ENCODE peak calls at places on chromosome 14, in ten cellular contexts. M, C, H, K, V, Z, B, I, L and S are unnamed samples.

GRCh38 chr14:51652168-51653095 is 722 bp downstream of the FRMD6 start:
- DNase-seq in C (peak; percentile 45), B (peak; percentile 35), V (no peak), K (no peak), M (no peak), Z (no peak), L (no peak), H (peak; percentile 38), I (no peak), S (peak; percentile 39)

GRCh38 chr14:77044776-77045569 is 16.5 kb upstream of the IRF2BPL start:
- DNase-seq in V (no peak), L (no peak), M (no peak), C (no peak), B (peak; percentile 62), I (no peak), Z (no peak), H (no peak), K (no peak), S (no peak)

GRCh38 chr14:73253721-73254120 is 16.4 kb downstream of the PAPLN start:
- DNase-seq in K (no peak), Z (no peak), I (no peak), M (no peak), H (no peak), B (no peak), V (no peak), L (no peak), C (no peak), S (no peak)

GRCh38 chr14:34930591-34931069 is 52.2 kb upstream of the SRP54 start:
- DNase-seq in V (no peak), H (no peak), L (no peak), I (no peak), M (no peak), B (no peak), C (no peak), Z (no peak), K (no peak), S (no peak)

GRCh38 chr14:49861581-49861922 is 9.0 kb upstream of the NEMF start:
- DNase-seq in B (peak; percentile 73), C (peak; percentile 58), H (peak; percentile 53), I (peak; percentile 79), K (peak; percentile 13), V (peak; percentile 91), M (peak; percentile 85), L (peak; percentile 80), Z (peak; percentile 83), S (peak; percentile 45)

GRCh38 chr14:78902010-78902623 is 731.9 kb downstream of the NRXN3 start:
- DNase-seq in V (peak; percentile 74), L (peak; percentile 57), B (peak; percentile 15), Z (peak; percentile 20), C (peak; percentile 14), M (no peak), K (no peak), I (no peak), H (peak; percentile 31), S (peak; percentile 69)

GRCh38 chr14:95270203-95270602 is 49.5 kb downstream of the CLMN start:
- DNase-seq in M (no peak), K (no peak), C (no peak), V (no peak), L (no peak), I (no peak), B (no peak), Z (no peak), H (no peak), S (no peak)

GRCh38 chr14:89165189-89165809 is 251.7 kb downstream of the FOXN3 start:
- DNase-seq in H (no peak), V (no peak), Z (no peak), B (no peak), M (no peak), L (no peak), K (no peak), C (no peak), I (no peak), S (no peak)

GRCh38 chr14:67618617-67619063 is 1.1 kb upstream of the ARG2 start:
- DNase-seq in I (no peak), L (peak; percentile 90), K (no peak), B (no peak), Z (peak; percentile 43), H (no peak), V (peak; percentile 75), C (no peak), M (no peak), S (no peak)

GRCh38 chr14:94489336-94489735 is 13.3 kb upstream of the SERPINA9 start:
- DNase-seq in Z (no peak), K (no peak), B (no peak), H (no peak), V (no peak), I (no peak), M (no peak), C (no peak), L (no peak), S (no peak)

GRCh38 chr14:76463105-76463504 is 87.2 kb downstream of the ESRRB start:
- DNase-seq in K (no peak), L (no peak), B (no peak), I (no peak), C (no peak), H (no peak), M (no peak), V (no peak), Z (no peak), S (no peak)

GRCh38 chr14:61891251-61891650 is 129.0 kb downstream of the SNAPC1 start:
- DNase-seq in K (no peak), M (no peak), B (no peak), H (no peak), C (no peak), V (no peak), L (no peak), I (no peak), Z (no peak), S (no peak)

GRCh38 chr14:66076166-66076565 is 410.0 kb upstream of the CCDC196 start:
- DNase-seq in Z (no peak), M (no peak), V (no peak), B (no peak), H (no peak), K (no peak), L (no peak), C (no peak), I (no peak), S (no peak)

GRCh38 chr14:22623047-22623446 is 21.1 kb downstream of the OR6J1 start:
- DNase-seq in M (no peak), L (no peak), K (no peak), H (no peak), Z (no peak), V (no peak), B (no peak), C (no peak), I (no peak), S (no peak)

DNA sequence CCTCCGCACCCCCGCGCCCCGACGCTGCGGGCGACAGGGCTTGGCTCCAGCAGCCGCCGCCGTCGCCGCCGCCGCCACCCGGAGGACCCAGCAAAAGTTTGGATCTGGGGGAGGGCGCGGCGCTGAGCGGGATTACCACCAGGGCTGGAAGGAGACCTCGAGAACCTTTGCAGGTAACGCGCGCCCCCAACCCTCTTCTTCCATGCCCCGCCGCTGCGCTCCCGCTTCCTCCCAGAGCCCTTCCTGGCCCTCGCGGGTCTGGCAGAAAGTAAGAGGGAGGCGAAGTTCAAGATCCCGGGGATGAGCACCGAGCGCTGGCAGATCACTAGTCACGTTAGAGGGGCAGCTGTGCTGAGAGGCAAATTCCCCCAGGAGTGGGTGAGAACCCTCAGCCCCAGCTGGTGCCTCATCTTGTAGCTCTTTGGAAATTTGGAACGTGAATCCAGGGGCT is 3.9 kb downstream of the FLRT2 start:
- DNase-seq in L (peak; percentile 56), K (no peak), I (no peak), V (peak; percentile 54), Z (no peak), H (no peak), C (peak; percentile 32), M (no peak), B (no peak), S (no peak)
- H3K27ac ChIP-seq in L (peak overlapping the region; percentile 90), K (no peak overlapping the region), I (peak overlapping the region; percentile 76), V (no peak overlapping the region), Z (no peak overlapping the region), H (peak overlapping the region; percentile 71), C (peak overlapping the region; percentile 91), M (peak overlapping the region; percentile 86), B (peak overlapping the region; percentile 48), S (peak overlapping the region; percentile 93)

DNA sequence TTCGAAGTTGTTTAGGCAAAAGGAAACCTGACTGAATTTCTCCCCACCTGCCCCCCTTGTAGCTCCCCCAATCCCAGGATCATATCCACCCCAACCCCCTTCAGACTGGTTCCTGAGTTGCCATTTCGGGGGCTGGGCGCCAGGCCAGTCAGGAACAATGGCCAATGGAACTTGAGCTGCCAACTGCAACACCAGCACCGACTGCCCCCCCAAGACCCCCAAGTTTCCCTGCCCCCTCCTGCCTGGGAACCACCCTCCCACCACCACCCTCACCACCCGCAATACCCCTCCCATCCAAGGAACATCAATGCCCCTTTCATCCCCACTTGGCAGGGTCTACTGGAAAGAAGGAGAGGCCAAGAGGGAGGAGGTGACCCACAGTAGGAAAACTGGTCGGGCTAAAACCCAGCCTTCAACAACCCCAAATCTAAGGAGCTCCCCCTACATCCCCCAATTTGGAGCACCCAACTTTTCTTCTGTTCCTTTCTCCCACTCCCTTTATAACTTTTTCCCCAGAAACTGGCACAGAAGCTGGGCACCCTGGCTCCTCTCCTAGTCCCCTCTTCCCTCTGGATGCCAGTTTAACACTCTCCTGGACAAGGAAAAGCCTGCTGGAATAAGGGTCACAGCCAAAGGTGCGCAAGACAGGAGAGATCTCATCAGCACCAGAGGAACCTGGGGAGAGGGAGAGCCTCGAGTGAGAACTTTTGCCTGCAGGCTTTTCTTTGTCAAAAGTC is 1.6 kb upstream of the NDRG2 start:
- DNase-seq in Z (no peak), K (no peak), L (no peak), V (no peak), I (peak; percentile 70), H (no peak), M (no peak), C (no peak), B (no peak), S (peak; percentile 88)
- H3K27me3 ChIP-seq in Z (peaks cover 69% of the 10 kb centered on the region), K (no peaks in the 10 kb centered on the region), L (no peaks in the 10 kb centered on the region), V (no peaks in the 10 kb centered on the region), I (no peaks in the 10 kb centered on the region), H (peaks cover 14% of the 10 kb centered on the region), M (no peaks in the 10 kb centered on the region), C (no peaks in the 10 kb centered on the region), B (no peaks in the 10 kb centered on the region), S (peaks cover 5% of the 10 kb centered on the region)

GRCh38 chr14:63543000-63543825 is at the start of gene PPP2R5E:
- DNase-seq in B (peak; percentile 99), K (peak; percentile 98), C (peak; percentile 99), V (peak; percentile 98), M (peak; percentile 98), L (peak; percentile 100), I (peak; percentile 99), Z (peak; percentile 97), H (peak; percentile 98), S (peak; percentile 99)
- TF ChIP-seq CTCF in B (no peak), K (no peak), C (no peak), V (no peak), M (no peak), L (no peak), I (no peak), Z (no peak), H (no peak), S (no peak)

DNA sequence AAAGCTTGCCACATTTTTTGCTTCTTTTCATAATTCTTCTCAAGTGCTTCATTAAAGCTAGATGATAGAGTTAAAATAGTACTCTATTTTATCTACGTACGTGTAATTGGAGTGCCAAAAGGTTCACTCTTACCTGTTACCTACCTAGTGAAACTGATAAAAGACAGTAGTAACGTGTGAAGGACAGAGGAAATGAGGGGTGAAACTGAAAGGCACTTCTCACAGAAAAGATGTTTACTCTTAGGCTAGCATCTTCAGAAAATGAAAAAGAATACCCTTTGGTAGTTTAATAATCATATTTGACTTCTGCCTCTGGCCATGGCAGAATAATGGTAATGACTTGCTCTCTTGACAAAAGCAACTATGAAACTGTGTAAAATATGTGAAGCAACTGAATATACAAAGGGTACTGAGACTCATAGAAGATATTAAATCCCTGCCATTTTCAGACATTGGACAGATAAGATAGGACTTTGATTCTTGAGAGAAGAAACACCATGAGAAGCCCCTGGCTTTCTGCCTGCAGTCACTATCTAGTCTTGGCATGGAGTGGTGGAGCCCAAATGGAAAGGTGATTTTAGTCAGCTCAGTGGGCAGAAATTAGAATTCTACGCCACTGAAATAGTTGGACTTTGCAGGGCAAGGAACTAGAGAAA is 6.3 kb upstream of the EVL start:
- DNase-seq in M (no peak), K (no peak), Z (no peak), C (no peak), B (no peak), L (no peak), I (no peak), H (no peak), V (no peak), S (no peak)
- H3K27ac ChIP-seq in M (peak overlapping the region; percentile 74), K (no peak overlapping the region), Z (no peak overlapping the region), C (no peak overlapping the region), B (no peak overlapping the region), L (no peak overlapping the region), I (peak overlapping the region; percentile 77), H (no peak overlapping the region), V (no peak overlapping the region), S (no peak overlapping the region)